ENCODE peak calls at places on chromosome 15, in five cellular contexts. L is esophagus squamous epithelium, K is upper lobe of right lung, H is H9, O is cardiac muscle cell. Y is an unnamed sample.

GRCh38 chr15:69793783-69794451 is 303.8 kb downstream of the TLE3 start:
- DNase-seq in L (no peak), K (no peak), H (peak), O (no peak), Y (no peak)

GRCh38 chr15:68341851-68342336 is 64.3 kb downstream of the FEM1B start:
- DNase-seq in O (peak), H (no peak), L (no peak), K (no peak), Y (no peak)

GRCh38 chr15:84987949-84988624 is 6.4 kb downstream of the PDE8A start:
- DNase-seq in K (no peak), L (no peak), H (no peak), O (no peak), Y (no peak)

GRCh38 chr15:37888356-37888755 is 46.1 kb upstream of the TMCO5A start:
- DNase-seq in H (no peak), K (no peak), O (no peak), L (no peak), Y (no peak)

GRCh38 chr15:66253643-66254363 is at the start of gene MEGF11:
- DNase-seq in O (peak), H (peak), K (no peak), L (no peak), Y (no peak)

GRCh38 chr15:80234883-80235282 is 17.1 kb downstream of the CTXND1 start:
- DNase-seq in H (peak), L (no peak), K (no peak), O (peak), Y (no peak)

GRCh38 chr15:60363903-60364302 is 33.9 kb downstream of the ANXA2 start:
- DNase-seq in H (no peak), L (no peak), O (no peak), K (no peak), Y (no peak)

GRCh38 chr15:50355980-50356379 is 982 bp upstream of the GABPB1 start:
- DNase-seq in K (no peak), O (peak), L (no peak), H (no peak), Y (no peak)

GRCh38 chr15:29125382-29126207 is 144.0 kb downstream of the NSMCE3 start:
- DNase-seq in H (no peak), L (no peak), K (no peak), O (no peak), Y (no peak)

GRCh38 chr15:91891788-91892187 is 38.3 kb downstream of the SLCO3A1 start:
- DNase-seq in L (no peak), H (no peak), K (no peak), O (no peak), Y (no peak)

GRCh38 chr15:34654625-34655024 is 71.2 kb upstream of the GOLGA8B start:
- DNase-seq in K (no peak), H (no peak), L (no peak), O (no peak), Y (no peak)

GRCh38 chr15:86685263-86685662 is 605.6 kb downstream of the AGBL1 start:
- DNase-seq in K (no peak), O (no peak), H (no peak), L (no peak), Y (no peak)

GRCh38 chr15:87489902-87490301 is 766.6 kb downstream of the NTRK3 start:
- DNase-seq in L (no peak), H (no peak), K (no peak), O (no peak), Y (no peak)

GRCh38 chr15:89631902-89632264 is 23.4 kb downstream of the KIF7 start:
- DNase-seq in H (no peak), O (no peak), K (no peak), L (no peak), Y (no peak)

GRCh38 chr15:62779041-62779810 is 263.3 kb upstream of the TPM1 start:
- DNase-seq in L (no peak), K (no peak), O (peak), H (no peak), Y (no peak)

GRCh38 chr15:50051811-50052419 is 67.1 kb downstream of the ATP8B4 start:
- DNase-seq in O (peak), L (no peak), K (no peak), H (peak), Y (no peak)

GRCh38 chr15:68232937-68233336 is 3.4 kb upstream of the CLN6 start:
- DNase-seq in L (no peak), K (no peak), H (no peak), O (no peak), Y (no peak)

GRCh38 chr15:25173241-25174028 is 218.6 kb downstream of the SNRPN start:
- DNase-seq in L (no peak), H (peak), K (peak), O (no peak), Y (no peak)

GRCh38 chr15:28169361-28169760 is 70.2 kb upstream of the OCA2 start:
- DNase-seq in K (no peak), H (no peak), L (no peak), O (no peak), Y (no peak)

GRCh38 chr15:66842710-66843441 is 140.8 kb downstream of the SMAD6 start:
- DNase-seq in H (no peak), L (no peak), K (peak), O (peak), Y (no peak)

GRCh38 chr15:31365032-31365654 is 38.5 kb downstream of the KLF13 start:
- DNase-seq in K (no peak), L (no peak), H (no peak), O (no peak), Y (no peak)

GRCh38 chr15:75923756-75924155 is 20.1 kb downstream of the FBXO22 start:
- DNase-seq in L (no peak), K (no peak), O (no peak), H (no peak), Y (no peak)

GRCh38 chr15:75927601-75928000 is 23.9 kb downstream of the FBXO22 start:
- DNase-seq in L (no peak), O (no peak), K (no peak), H (no peak), Y (no peak)

GRCh38 chr15:75921732-75922703 is 18.3 kb downstream of the FBXO22 start:
- DNase-seq in H (no peak), L (no peak), O (peak), K (no peak), Y (no peak)

GRCh38 chr15:75925440-75925839 is 21.8 kb downstream of the FBXO22 start:
- DNase-seq in H (no peak), O (no peak), K (no peak), L (no peak), Y (no peak)

DNA sequence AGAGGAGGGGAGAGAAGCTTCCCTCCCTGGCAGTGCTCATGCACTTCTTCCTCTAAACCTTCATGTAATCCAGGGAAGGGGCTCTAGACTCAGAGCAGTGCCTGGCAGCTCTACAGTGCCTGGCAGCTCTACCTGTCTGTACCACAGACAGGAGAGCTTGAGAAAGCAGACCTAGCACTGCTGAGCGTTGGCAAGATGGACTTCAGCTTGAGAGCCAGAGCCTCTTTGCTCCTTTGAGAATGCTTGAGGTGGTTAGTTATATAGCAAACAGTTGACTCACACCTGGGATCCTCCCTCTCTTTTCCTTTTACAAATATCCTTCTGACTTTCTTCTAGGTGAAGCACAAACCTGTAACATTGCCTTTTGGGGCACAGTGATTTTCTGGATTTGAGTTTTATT is 20.9 kb downstream of the FBXO22 start:
- DNase-seq in O (no peak), K (peak), H (no peak), L (no peak), Y (no peak)
- H3K27ac ChIP-seq in O (peak), K (no peak), H (no peak), L (no peak), Y (no peak)

GRCh38 chr15:95267476-95267875 is 1036.1 kb downstream of the MCTP2 start:
- DNase-seq in O (no peak), K (no peak), L (no peak), H (no peak), Y (no peak)
- H3K27ac ChIP-seq in O (no peak), K (peak), L (peak), H (no peak), Y (no peak)

GRCh38 chr15:41914406-41914805 is 20.6 kb upstream of the SPTBN5 start:
- DNase-seq in O (no peak), L (no peak), K (peak), H (no peak), Y (no peak)

GRCh38 chr15:41913251-41913650 is 19.4 kb upstream of the SPTBN5 start:
- DNase-seq in H (no peak), L (no peak), K (no peak), O (no peak), Y (no peak)

GRCh38 chr15:41917767-41918430 is 24.0 kb upstream of the SPTBN5 start:
- DNase-seq in H (no peak), O (peak), L (no peak), K (peak), Y (no peak)

GRCh38 chr15:41918506-41919126 is 24.8 kb upstream of the SPTBN5 start:
- DNase-seq in O (no peak), H (no peak), L (no peak), K (peak), Y (no peak)

GRCh38 chr15:41915203-41915994 is 21.5 kb upstream of the SPTBN5 start:
- DNase-seq in H (no peak), K (peak), L (no peak), O (no peak), Y (no peak)
- H3K27ac ChIP-seq in H (no peak), K (peak), L (no peak), O (peak), Y (no peak)

GRCh38 chr15:55288006-55288717 is 1.5 kb downstream of the RAB27A start:
- DNase-seq in K (no peak), L (no peak), H (no peak), O (no peak), Y (no peak)

GRCh38 chr15:55283295-55284147 is 6.1 kb downstream of the RAB27A start:
- DNase-seq in H (no peak), K (no peak), O (no peak), L (no peak), Y (no peak)

GRCh38 chr15:55281517-55282227 is 7.9 kb downstream of the RAB27A start:
- DNase-seq in K (no peak), O (no peak), H (no peak), L (no peak), Y (no peak)

GRCh38 chr15:55282284-55282833 is 7.3 kb downstream of the RAB27A start:
- DNase-seq in L (no peak), K (no peak), H (no peak), O (peak), Y (peak)

DNA sequence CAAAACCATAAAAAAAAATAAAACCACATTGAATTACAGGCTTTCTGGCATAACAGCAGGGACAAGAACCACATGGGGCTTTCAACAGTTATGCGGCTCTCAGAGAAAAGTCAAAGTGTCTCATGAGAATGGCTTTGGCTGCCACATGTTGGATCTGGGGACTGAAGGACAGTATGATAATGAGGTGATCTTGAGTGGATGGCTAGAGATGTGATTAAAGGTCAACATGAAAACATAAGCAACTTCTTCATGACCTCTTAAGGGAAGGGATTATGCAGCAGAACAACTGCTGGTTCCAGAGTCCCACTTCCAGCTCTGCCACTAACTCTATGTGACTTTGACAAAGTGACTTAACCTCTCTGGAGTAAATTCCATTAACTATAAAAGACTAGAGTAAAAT is 5.2 kb downstream of the RAB27A start:
- DNase-seq in L (no peak), H (no peak), K (no peak), O (no peak), Y (no peak)
- H3K27ac ChIP-seq in L (no peak), H (no peak), K (no peak), O (no peak), Y (peak)

DNA sequence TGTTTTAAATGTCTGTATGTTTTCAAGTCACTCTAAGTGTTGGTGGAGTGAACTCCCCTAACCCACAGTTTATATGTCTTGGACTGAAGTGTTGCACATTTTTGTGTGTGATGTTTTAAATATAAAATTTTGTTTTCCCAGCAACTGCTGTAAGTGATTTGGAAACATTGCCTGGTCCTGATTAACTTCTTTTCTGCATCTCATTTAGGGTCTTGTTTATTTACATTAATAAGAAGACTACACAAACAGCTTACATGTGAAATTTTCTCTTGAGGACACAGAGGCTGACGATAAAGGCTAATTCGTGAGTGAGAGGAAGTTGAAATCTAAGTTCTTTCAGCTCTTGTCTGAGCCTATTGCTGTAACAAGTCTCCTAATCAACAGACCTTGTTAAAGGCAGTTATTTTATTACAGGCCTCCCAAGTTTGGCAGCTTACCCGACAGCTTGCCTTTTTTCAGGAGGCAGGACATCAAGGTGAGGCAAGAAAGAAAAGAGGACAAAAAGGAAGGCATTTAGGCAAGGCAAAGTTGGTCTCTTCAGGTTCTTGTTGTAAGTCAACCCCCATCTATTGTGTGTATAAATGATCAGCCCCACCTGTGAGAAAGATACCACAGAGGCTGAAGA is 177.7 kb upstream of the NR2E3 start:
- DNase-seq in O (no peak), H (no peak), L (no peak), K (no peak), Y (no peak)
- H3K27ac ChIP-seq in O (no peak), H (no peak), L (no peak), K (no peak), Y (no peak)

GRCh38 chr15:93894438-93894837 is 336.9 kb upstream of the MCTP2 start:
- DNase-seq in L (no peak), H (no peak), O (no peak), K (no peak), Y (no peak)
- H3K27ac ChIP-seq in L (no peak), H (no peak), O (no peak), K (no peak), Y (no peak)

GRCh38 chr15:64856429-64857145 is 14.9 kb downstream of the PLEKHO2 start:
- DNase-seq in H (peak), O (peak), L (no peak), K (no peak), Y (no peak)

GRCh38 chr15:64857421-64857820 is 15.7 kb downstream of the PLEKHO2 start:
- DNase-seq in L (no peak), K (no peak), H (peak), O (peak), Y (no peak)

GRCh38 chr15:64854041-64854440 is 12.3 kb downstream of the PLEKHO2 start:
- DNase-seq in L (no peak), K (no peak), H (peak), O (peak), Y (no peak)

GRCh38 chr15:64854526-64854925 is 12.8 kb downstream of the PLEKHO2 start:
- DNase-seq in O (no peak), H (peak), L (no peak), K (no peak), Y (no peak)

GRCh38 chr15:64855206-64856000 is 13.7 kb downstream of the PLEKHO2 start:
- DNase-seq in O (no peak), L (no peak), K (no peak), H (peak), Y (no peak)
- H3K27ac ChIP-seq in O (peak), L (peak), K (peak), H (no peak), Y (no peak)

DNA sequence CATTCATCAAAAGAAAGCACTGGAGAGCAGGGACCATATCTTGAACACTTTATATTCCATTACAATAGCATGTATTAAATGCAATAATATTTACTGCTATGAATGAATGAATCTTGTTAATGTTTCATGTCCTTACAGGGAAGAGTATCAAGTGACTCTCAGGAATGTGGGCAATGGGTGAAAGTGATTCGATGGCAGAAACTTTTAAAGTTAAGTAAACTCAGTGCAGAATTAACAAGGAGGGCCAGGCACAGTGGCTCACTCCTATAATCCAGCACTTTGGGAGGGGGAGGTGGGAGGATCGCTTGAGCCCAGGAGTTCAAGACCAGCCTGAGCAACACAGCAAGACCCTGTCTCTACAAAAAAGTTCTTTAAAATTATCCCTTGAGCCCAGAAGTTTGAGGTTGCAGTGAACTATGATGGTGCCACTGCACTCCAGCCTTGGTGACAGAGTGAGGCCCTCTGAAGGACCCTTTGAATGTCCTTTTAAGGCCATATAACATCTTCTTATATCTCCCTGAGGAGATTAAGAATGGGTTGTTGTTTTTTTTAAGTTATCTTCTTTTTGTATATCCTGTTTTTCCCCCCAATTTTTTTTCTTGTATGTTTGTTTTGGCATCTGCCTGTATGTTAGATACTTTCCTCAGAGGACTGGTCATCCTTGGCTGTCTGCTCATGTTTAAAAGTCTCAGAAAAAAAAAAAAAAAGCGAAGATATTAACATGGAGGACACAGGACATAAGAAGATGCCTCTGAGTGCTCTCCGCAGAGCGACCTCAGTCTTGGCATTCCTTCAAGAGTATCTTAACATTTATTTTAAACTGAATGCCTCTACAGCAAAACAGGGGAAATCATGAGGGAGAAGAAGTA is 9.6 kb upstream of the FSIP1 start:
- DNase-seq in L (no peak), H (no peak), O (peak), K (no peak), Y (no peak)
- H3K27ac ChIP-seq in L (no peak), H (no peak), O (no peak), K (no peak), Y (no peak)

GRCh38 chr15:81526029-81526428 is 152.0 kb upstream of the TMC3 start:
- DNase-seq in H (no peak), O (no peak), K (no peak), L (no peak), Y (no peak)

GRCh38 chr15:81531971-81532370 is 158.0 kb upstream of the TMC3 start:
- DNase-seq in O (no peak), K (no peak), L (no peak), H (no peak), Y (no peak)

GRCh38 chr15:81529444-81529950 is 155.5 kb upstream of the TMC3 start:
- DNase-seq in K (no peak), L (no peak), O (no peak), H (no peak), Y (no peak)

GRCh38 chr15:81531141-81531592 is 157.2 kb upstream of the TMC3 start:
- DNase-seq in O (peak), K (no peak), L (no peak), H (peak), Y (no peak)

GRCh38 chr15:81530271-81530670 is 156.3 kb upstream of the TMC3 start:
- DNase-seq in H (no peak), L (no peak), K (no peak), O (no peak), Y (no peak)
- H3K27ac ChIP-seq in H (no peak), L (no peak), K (no peak), O (no peak), Y (no peak)

Y was measured in effector memory CD4-positive, alpha-beta T cell.